ENCODE peak calls at places on chromosomes 11 and 22, in eight cellular contexts. I is CD4-positive, alpha-beta T cell; O is lower lobe of right lung; W is ovary; A is cardiac muscle cell; Y is CD8-positive, alpha-beta T cell; S is AG04450; E is GM23338. Z is an unnamed sample.

GRCh38 chr11:109303342-109303741 is 118.6 kb upstream of the C11orf87 start:
- DNase-seq in I (no peak), O (no peak), W (no peak), S (no peak), A (no peak), E (no peak), Y (no peak), Z (no peak)

GRCh38 chr11:120516461-120517389 is 5.2 kb downstream of the GRIK4 start:
- DNase-seq in W (no peak), O (peak; percentile 47), S (no peak), Y (no peak), E (no peak), A (no peak), I (no peak), Z (peak; percentile 29)

GRCh38 chr11:57134284-57134683 is 47.5 kb upstream of the LRRC55 start:
- DNase-seq in W (no peak), I (no peak), O (no peak), S (no peak), A (no peak), Y (no peak), E (no peak), Z (no peak)

GRCh38 chr11:117900720-117901440 is 24.4 kb upstream of the FXYD6 start:
- DNase-seq in Y (no peak), I (no peak), O (no peak), E (no peak), A (no peak), W (peak; percentile 9), S (no peak), Z (no peak)

GRCh38 chr11:121244861-121245260 is 47.7 kb upstream of the SC5D start:
- DNase-seq in A (no peak), I (no peak), O (no peak), W (no peak), S (no peak), E (no peak), Y (no peak), Z (no peak)

GRCh38 chr11:3044004-3044403 is 13.2 kb downstream of the CARS1 start:
- DNase-seq in S (no peak), I (no peak), O (no peak), A (peak; percentile 47), Y (no peak), E (no peak), W (no peak), Z (no peak)

GRCh38 chr11:120205596-120206161 is 5.2 kb upstream of the OAF start:
- DNase-seq in S (peak; percentile 37), E (no peak), O (no peak), I (no peak), A (peak; percentile 61), W (no peak), Y (no peak), Z (no peak)

GRCh38 chr11:74540270-74540669 is 46.7 kb upstream of the LIPT2 start:
- DNase-seq in S (no peak), A (no peak), W (no peak), O (no peak), E (peak; percentile 34), Y (no peak), I (no peak), Z (no peak)

DNA sequence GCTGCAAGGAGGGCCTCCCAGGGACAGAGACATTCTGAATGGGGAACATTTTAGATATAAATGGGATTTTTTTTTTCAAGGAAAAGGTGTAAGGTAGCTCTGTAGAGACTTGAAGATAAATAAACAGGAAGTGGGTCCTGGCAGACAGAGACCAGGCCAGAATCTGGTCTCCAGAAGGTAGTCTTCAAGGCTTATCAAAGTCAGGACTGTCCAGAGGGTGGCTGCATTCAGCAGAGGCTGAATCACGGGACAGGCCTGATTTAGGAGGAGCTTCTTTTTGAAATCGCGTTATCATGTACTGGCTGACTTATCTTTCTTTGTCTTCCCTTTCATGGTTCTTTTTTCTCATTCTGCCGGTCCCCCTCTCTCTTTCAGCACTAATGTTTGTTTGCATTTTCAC is 542.9 kb downstream of the NTM start:
- DNase-seq in E (no peak), I (no peak), O (no peak), S (no peak), A (no peak), W (no peak), Y (no peak), Z (no peak)
- H3K27ac ChIP-seq in E (no peak overlapping the region), I (no peak overlapping the region), O (no peak overlapping the region), S (no peak overlapping the region), A (no peak overlapping the region), W (no peak overlapping the region), Y (no peak overlapping the region), Z (no peak overlapping the region)

GRCh38 chr11:4187055-4187988 is 92.7 kb downstream of the RRM1 start:
- DNase-seq in A (peak; percentile 96), W (peak; percentile 98), E (peak; percentile 91), I (peak; percentile 78), Y (peak; percentile 82), S (peak; percentile 49), O (peak; percentile 92), Z (peak; percentile 87)

GRCh38 chr11:4190519-4190918 is 95.9 kb downstream of the RRM1 start:
- DNase-seq in Y (no peak), S (no peak), O (no peak), W (no peak), A (no peak), I (no peak), E (no peak), Z (no peak)

GRCh38 chr11:4186464-4187054 is 92.0 kb downstream of the RRM1 start:
- DNase-seq in Y (no peak), S (no peak), W (no peak), E (no peak), O (no peak), A (no peak), I (no peak), Z (no peak)

GRCh38 chr11:4191031-4191571 is 96.5 kb downstream of the RRM1 start:
- DNase-seq in W (no peak), O (no peak), I (no peak), A (no peak), S (no peak), Y (no peak), E (no peak), Z (no peak)

DNA sequence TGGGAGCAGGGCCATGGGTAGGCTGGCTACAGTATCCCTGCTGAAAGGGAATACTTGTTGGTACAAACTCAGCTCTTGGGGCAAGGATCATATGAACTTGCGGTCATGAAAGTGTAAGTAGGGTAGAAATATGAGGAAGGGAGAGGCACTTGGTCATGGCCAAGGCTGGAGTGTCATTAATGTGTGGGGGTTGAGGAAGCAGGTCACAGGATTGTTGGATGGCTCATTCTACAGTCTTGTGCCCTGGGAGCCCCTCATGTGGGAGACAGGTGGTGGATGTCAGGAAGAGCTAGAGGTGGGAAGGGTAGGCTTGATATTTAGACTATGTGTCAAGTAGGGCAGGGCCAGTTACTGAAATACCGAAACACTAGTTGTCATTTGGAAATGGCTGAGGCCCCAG is 95.5 kb downstream of the RRM1 start:
- DNase-seq in Y (no peak), E (no peak), S (no peak), I (no peak), W (no peak), A (no peak), O (no peak), Z (no peak)
- H3K27ac ChIP-seq in Y (no peak overlapping the region), E (no peak overlapping the region), S (no peak overlapping the region), I (no peak overlapping the region), W (no peak overlapping the region), A (no peak overlapping the region), O (no peak overlapping the region), Z (no peak overlapping the region)

DNA sequence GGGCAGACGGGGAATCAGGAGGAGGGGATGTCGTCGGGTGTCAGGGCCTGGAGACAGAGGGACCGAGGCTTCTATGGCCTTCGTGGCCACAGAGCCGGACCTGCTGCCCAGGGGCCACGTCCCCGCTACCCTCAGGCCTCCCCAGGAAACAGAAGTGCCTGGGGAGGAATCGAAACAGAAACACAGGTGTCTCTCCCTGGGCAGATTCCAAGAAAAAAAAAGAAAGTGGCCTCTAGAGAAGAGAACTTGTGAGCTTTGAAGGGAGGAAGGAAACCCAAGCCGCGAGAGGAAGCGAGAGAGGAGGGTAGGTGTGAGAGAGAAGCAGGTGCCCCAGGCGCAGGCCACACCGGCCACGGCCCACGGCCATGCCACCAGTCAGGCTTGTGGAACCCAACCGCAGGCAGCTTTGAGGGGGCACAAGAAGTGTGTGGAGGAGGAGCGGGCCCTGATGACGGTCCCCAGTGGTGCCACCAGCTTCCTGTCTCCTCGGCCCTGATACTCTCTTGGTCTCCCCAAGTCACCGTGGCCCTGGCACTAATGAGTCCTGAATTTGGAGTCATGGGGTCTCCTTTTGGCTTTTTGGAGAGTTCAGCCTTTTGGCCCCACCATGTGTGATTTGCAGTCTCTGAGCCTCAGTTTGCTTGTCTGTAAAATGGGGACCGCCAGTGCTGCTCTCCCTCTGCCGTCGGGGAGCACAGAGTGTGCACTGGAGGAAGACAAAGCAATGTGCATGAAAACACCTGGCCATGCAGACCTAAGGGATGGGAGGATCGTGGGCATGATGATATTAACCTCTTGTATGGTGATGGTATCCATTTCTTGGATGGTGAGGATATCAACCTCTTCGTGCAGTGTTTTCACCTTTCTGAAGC is 25.2 kb downstream of the LIF start:
- DNase-seq in A (no peak), W (no peak), S (no peak), Y (peak; percentile 11), E (no peak), O (no peak), I (peak; percentile 56), Z (no peak)
- H3K27ac ChIP-seq in A (no peak overlapping the region), W (no peak overlapping the region), S (no peak overlapping the region), Y (no peak overlapping the region), E (no peak overlapping the region), O (peak overlapping the region; percentile 18), I (peak overlapping the region; percentile 14), Z (no peak overlapping the region)

GRCh38 chr22:20779813-20780148 is 5.9 kb downstream of the SERPIND1 start:
- DNase-seq in W (no peak), O (no peak), S (peak; percentile 7), Y (no peak), E (no peak), A (peak; percentile 83), I (no peak), Z (no peak)

GRCh38 chr22:20781272-20781990 is 7.5 kb downstream of the SERPIND1 start:
- DNase-seq in S (no peak), O (no peak), W (no peak), I (no peak), E (no peak), A (peak; percentile 30), Y (no peak), Z (no peak)

GRCh38 chr22:20777420-20778177 is 3.7 kb downstream of the SERPIND1 start:
- DNase-seq in I (no peak), E (no peak), O (no peak), W (peak; percentile 40), S (peak; percentile 81), Y (no peak), A (peak; percentile 95), Z (no peak)

GRCh38 chr22:20776624-20777405 is 2.9 kb downstream of the SERPIND1 start:
- DNase-seq in O (no peak), E (no peak), S (no peak), A (no peak), W (no peak), I (no peak), Y (no peak), Z (no peak)

DNA sequence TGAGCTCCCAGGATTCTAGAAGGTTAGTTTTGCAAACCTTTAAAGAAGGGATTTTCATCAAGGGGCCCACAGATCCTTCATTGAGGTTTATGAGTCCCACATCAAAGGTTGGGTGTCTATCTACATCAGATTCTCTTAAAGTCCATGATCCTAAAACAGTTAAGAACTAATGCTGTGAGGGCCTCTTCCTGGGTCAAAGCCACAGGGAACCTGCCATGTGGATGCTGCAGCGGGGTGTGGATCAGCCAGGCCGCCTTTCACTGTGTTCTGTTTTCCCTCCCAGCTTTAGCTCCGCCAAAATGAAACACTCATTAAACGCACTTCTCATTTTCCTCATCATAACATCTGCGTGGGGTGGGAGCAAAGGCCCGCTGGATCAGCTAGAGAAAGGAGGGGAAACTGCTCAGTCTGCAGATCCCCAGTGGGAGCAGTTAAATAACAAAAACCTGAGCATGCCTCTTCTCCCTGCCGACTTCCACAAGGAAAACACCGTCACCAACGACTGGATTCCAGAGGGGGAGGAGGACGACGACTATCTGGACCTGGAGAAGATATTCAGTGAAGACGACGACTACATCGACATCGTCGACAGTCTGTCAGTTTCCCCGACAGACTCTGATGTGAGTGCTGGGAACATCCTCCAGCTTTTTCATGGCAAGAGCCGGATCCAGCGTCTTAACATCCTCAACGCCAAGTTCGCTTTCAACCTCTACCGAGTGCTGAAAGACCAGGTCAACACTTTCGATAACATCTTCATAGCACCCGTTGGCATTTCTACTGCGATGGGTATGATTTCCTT is 5.3 kb downstream of the SERPIND1 start:
- DNase-seq in A (no peak), S (no peak), Y (no peak), W (no peak), O (no peak), E (no peak), I (no peak), Z (no peak)
- H3K27ac ChIP-seq in A (no peak overlapping the region), S (no peak overlapping the region), Y (no peak overlapping the region), W (no peak overlapping the region), O (no peak overlapping the region), E (no peak overlapping the region), I (no peak overlapping the region), Z (no peak overlapping the region)

Z was measured in substantia nigra.